ENCODE peak calls at places on chromosomes 13 and 19, in four cellular contexts. D, U, H and B are unnamed samples.

GRCh38 chr19:45169602-45170001 is 8.4 kb downstream of the TRAPPC6A start:
- DNase-seq in D (no peak), U (no peak), H (no peak), B (no peak)

GRCh38 chr19:23263870-23264590 is 13.8 kb upstream of the ZNF724 start:
- DNase-seq in D (no peak), U (no peak), H (no peak), B (no peak)

GRCh38 chr19:45542234-45542668 is 35.0 kb downstream of the VASP start:
- DNase-seq in D (no peak), U (no peak), H (no peak), B (no peak)

GRCh38 chr13:71758823-71759222 is 108.2 kb downstream of the DACH1 start:
- DNase-seq in D (no peak), U (no peak), H (no peak), B (no peak)

GRCh38 chr13:49653478-49653877 is 25.2 kb downstream of the ARL11 start:
- DNase-seq in D (no peak), U (no peak), H (no peak), B (no peak)

GRCh38 chr19:6312018-6312417 is 21.4 kb downstream of the ACER1 start:
- DNase-seq in D (no peak), U (no peak), H (no peak), B (no peak)

GRCh38 chr13:70723732-70724131 is 615.5 kb upstream of the KLHL1 start:
- DNase-seq in D (no peak), U (no peak), H (no peak), B (no peak)

GRCh38 chr19:11252665-11253355 is 9.5 kb downstream of the DOCK6 start:
- DNase-seq in D (no peak), U (no peak), H (no peak), B (no peak)

GRCh38 chr19:4393947-4394590 is 6.3 kb downstream of the SH3GL1 start:
- DNase-seq in D (no peak), U (no peak), H (no peak), B (no peak)

GRCh38 chr13:114043421-114044053 is 69.7 kb upstream of the C13orf46 start:
- DNase-seq in D (no peak), U (peak; percentile 60), H (no peak), B (no peak)

GRCh38 chr13:113129921-113130750 is 7.5 kb downstream of the F10 start:
- DNase-seq in D (no peak), U (no peak), H (peak; percentile 73), B (no peak)

GRCh38 chr13:104943331-104943730 is 1592.1 kb downstream of the EFNB2 start:
- DNase-seq in D (peak; percentile 4), U (no peak), H (no peak), B (no peak)

GRCh38 chr19:42459926-42460325 is 17.2 kb upstream of the CXCL17 start:
- DNase-seq in D (no peak), U (no peak), H (no peak), B (no peak)

GRCh38 chr19:16366433-16367268 is 42.0 kb downstream of the KLF2 start:
- DNase-seq in D (no peak), U (no peak), H (no peak), B (no peak)

GRCh38 chr13:53238241-53238640 is 209.6 kb downstream of the OLFM4 start:
- DNase-seq in D (no peak), U (no peak), H (no peak), B (no peak)

GRCh38 chr19:36573948-36574726 is 1.0 kb upstream of the ZNF529 start:
- DNase-seq in D (no peak), U (no peak), H (no peak), B (no peak)

GRCh38 chr19:8487137-8487851 is 15.1 kb downstream of the PRAM1 start:
- DNase-seq in D (no peak), U (no peak), H (no peak), B (peak; percentile 30)

GRCh38 chr13:114019367-114019766 is 45.5 kb upstream of the C13orf46 start:
- DNase-seq in D (no peak), U (peak; percentile 9), H (no peak), B (no peak)

GRCh38 chr19:1261863-1262686 is 7.1 kb upstream of the CIRBP start:
- DNase-seq in D (no peak), U (peak; percentile 49), H (peak; percentile 67), B (peak; percentile 55)

GRCh38 chr19:18738961-18739690 is 52.0 kb downstream of the COMP start:
- DNase-seq in D (no peak), U (no peak), H (no peak), B (no peak)